ENCODE peak calls at places on chromosomes 3 and 15, in four cellular contexts. V is HCT116, X is HepG2, U is K562. P is an unnamed sample.

GRCh38 chr3:98223907-98224672 is 40.0 kb upstream of the OR5H6 start:
- DNase-seq in V (no peak), X (no peak), U (no peak), P (no peak)

GRCh38 chr3:54631507-54632280 is 296.2 kb downstream of the LRTM1 start:
- DNase-seq in V (no peak), U (no peak), X (no peak), P (no peak)

GRCh38 chr3:14883226-14883625 is 64.2 kb upstream of the NR2C2 start:
- DNase-seq in V (no peak), U (no peak), X (no peak), P (no peak)

GRCh38 chr15:57395292-57395691 is 19.0 kb downstream of the CGNL1 start:
- DNase-seq in X (no peak), V (no peak), U (no peak), P (no peak)

GRCh38 chr3:141797167-141797773 is 34.1 kb downstream of the GRK7 start:
- DNase-seq in U (no peak), V (no peak), X (no peak), P (no peak)

GRCh38 chr3:78957456-78957855 is 810.3 kb downstream of the ROBO1 start:
- DNase-seq in V (no peak), X (no peak), U (no peak), P (no peak)

GRCh38 chr15:51842852-51843737 is 13.6 kb downstream of the TMOD3 start:
- DNase-seq in U (no peak), V (peak), X (peak), P (no peak)

GRCh38 chr15:41978534-41978933 is 6.2 kb upstream of the EHD4 start:
- DNase-seq in X (no peak), V (no peak), U (no peak), P (no peak)

GRCh38 chr3:128343287-128344045 is 123.2 kb downstream of the DNAJB8 start:
- DNase-seq in X (peak), U (peak), V (no peak), P (peak)

GRCh38 chr15:68379058-68379758 is 52.8 kb downstream of the ITGA11 start:
- DNase-seq in U (no peak), V (no peak), X (no peak), P (no peak)

DNA sequence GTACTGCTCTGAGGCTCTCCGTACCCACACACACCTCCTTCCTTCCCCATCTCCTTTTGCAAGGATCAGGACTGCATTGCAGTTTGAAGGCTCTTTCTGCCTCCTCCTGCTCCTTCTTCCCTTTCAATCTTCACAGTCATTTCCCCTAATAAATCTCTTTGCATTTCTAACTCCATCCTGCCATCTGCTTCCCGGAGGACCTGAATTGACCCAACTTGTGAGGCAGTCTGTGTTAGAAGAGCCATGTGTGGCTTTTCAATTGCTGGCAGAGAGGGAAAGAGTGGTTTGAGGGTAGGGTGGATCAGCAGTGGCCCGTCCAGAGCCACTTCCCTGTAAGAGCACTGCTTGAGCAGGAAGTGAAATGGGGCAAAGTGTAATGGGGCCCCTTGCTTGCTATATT is 35.8 kb downstream of the ANAPC13 start:
- DNase-seq in U (no peak), V (no peak), X (no peak), P (no peak)
- TF ChIP-seq CTCF in U (no peak), V (no peak), X (no peak), P (no peak)

DNA sequence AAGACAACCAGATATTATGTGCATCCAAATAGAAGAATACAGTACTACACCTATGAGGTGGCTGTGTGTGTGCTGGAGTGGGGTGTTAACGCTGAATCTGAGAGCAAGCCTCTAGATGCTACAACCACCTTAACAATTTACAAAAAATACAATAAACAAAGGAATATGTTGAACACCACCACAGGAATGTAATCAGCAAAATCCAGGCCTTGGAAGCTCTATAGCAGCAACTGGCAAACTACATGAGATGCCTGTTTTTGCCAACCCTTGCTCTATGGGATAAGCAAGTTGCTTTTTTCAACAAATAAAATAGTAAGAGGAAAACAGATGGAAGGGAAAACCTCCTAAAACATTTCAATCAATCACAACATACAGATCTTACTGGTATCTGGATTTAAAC is 23.9 kb downstream of the SLTM start:
- DNase-seq in V (no peak), X (no peak), U (no peak), P (no peak)
- TF ChIP-seq ELF1 in V (no peak), X (no peak), U (no peak), P (no peak)

GRCh38 chr3:187849255-187849654 is 104.0 kb upstream of the BCL6 start:
- DNase-seq in U (no peak), X (no peak), V (no peak), P (no peak)

GRCh38 chr3:187844708-187845107 is 99.4 kb upstream of the BCL6 start:
- DNase-seq in V (no peak), X (no peak), U (no peak), P (no peak)

GRCh38 chr3:187843654-187844053 is 98.4 kb upstream of the BCL6 start:
- DNase-seq in U (no peak), V (no peak), X (no peak), P (no peak)

GRCh38 chr3:187848396-187848795 is 103.1 kb upstream of the BCL6 start:
- DNase-seq in V (no peak), U (no peak), X (no peak), P (no peak)

DNA sequence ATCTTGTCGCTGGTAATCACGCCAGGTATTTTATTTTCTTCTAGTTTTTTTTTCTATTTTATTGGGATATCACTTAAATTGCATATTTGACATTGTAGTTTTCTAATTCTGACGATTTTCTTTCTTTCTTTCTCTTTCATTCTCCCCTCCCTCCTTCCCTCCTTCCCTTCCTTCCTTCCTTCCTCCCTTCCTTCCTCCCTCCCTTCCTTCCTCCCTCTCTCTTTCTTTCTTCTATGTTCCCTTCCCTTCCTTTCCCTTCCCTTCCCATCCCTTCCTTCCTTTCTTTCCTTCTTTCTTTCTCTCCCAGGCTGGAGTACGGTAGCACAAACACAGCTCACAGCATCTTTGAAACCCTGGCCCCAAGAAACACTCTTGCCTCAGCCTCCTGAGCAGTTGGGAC is 100.6 kb upstream of the BCL6 start:
- DNase-seq in X (no peak), U (no peak), V (no peak), P (no peak)
- TF ChIP-seq POLR2AphosphoS5 in X (no peak), U (no peak), V (no peak), P (no peak)

DNA sequence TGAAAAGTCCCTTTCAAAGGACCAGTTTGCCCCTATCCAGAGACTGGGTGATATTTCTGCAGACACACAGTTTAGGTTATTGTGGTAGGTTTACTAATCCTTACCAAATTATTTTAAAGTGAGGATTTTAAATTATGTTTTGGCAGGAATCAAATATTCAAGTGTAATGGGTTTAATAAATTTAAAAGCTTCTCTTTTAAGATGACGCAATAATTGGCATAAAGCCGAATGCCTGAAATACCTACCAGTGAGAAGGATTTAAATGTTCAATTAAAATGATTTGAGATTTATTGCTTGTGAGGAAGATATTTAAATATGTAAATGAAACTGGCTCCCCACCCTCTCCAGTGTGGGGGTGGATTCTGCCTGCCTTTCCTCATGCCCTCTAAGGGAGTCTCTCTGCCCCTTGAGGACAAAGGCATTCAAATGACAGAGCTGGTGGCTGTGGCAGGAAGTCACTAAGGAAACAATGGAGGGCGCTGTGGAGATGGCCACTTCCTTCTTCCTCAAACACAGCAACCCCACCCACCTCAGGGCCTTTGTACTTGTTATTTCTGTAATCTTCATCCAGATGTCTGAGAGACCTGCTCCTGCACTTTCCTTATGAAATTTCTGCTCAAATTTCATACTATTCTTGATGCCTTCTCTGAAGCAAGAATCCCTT is 131.7 kb downstream of the TNIK start:
- DNase-seq in V (peak), X (peak), U (no peak), P (no peak)
- TF ChIP-seq CTCF in V (peak), X (peak), U (peak), P (peak)

DNA sequence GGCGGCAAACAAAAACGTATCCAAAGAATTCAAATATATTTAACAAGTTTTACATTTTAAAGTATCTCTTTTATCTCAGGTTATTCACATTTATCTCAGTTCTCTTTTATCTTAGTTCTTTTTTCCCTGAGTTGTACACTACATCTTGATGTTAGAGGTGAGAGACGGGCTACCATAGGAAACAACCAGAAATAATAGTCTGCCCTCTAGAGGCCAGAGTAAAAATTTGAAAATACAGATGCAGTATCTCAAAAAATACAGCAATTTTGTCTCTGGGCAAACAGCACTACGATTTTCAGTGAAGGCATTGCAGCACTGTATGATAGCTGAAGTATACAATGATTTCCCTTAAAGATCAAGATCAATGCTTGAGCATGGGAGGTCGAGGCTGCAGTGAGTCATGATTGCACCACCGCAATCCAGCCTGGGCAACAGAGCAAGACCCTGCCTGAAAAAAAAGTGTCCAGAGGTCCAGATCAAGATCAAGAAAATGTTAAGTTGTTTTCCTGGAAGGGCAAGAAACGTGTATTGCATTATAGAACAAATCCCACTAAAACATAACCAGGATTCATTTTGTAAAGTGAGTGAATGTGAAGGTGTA is 82.6 kb upstream of the ATP11B start:
- DNase-seq in U (peak), V (peak), X (peak), P (peak)
- TF ChIP-seq ELF1 in U (no peak), V (no peak), X (no peak), P (no peak)